ENCODE peak calls at places on chromosomes 11 and 22, in four cellular contexts. T, Q, V and N are unnamed samples.

GRCh38 chr22:27011131-27011530 is 353.7 kb downstream of the MIAT start:
- DNase-seq in T (no peak), Q (no peak), V (no peak), N (no peak)

GRCh38 chr11:83072689-83073242 is 1.1 kb upstream of the RAB30 start:
- DNase-seq in T (no peak), Q (no peak), V (no peak), N (no peak)

GRCh38 chr11:130894322-130895025 is 21.8 kb downstream of the SNX19 start:
- DNase-seq in T (peak), Q (peak), V (peak), N (no peak)

GRCh38 chr11:80837051-80837450 is 1396.2 kb upstream of the TENM4 start:
- DNase-seq in T (no peak), Q (no peak), V (no peak), N (no peak)

GRCh38 chr22:21818487-21819182 is 48.8 kb downstream of the MAPK1 start:
- DNase-seq in T (no peak), Q (no peak), V (no peak), N (no peak)

GRCh38 chr11:41872458-41872857 is 413.0 kb upstream of the LRRC4C start:
- DNase-seq in T (no peak), Q (no peak), V (no peak), N (no peak)

GRCh38 chr22:38236786-38237185 is 35.0 kb downstream of the MAFF start:
- DNase-seq in T (no peak), Q (no peak), V (no peak), N (no peak)

GRCh38 chr11:26442131-26442530 is 110.2 kb downstream of the ANO3 start:
- DNase-seq in T (no peak), Q (no peak), V (no peak), N (no peak)

GRCh38 chr22:50304528-50305392 is 2.7 kb downstream of the PLXNB2 start:
- DNase-seq in T (peak), Q (no peak), V (no peak), N (no peak)

GRCh38 chr22:37445501-37445900 is 18.2 kb upstream of the ELFN2 start:
- DNase-seq in T (no peak), Q (no peak), V (no peak), N (no peak)

GRCh38 chr11:119363874-119364590 is 17.5 kb downstream of the USP2 start:
- DNase-seq in T (no peak), Q (peak), V (no peak), N (no peak)

GRCh38 chr22:27331526-27332281 is 469.9 kb downstream of the MN1 start:
- DNase-seq in T (no peak), Q (peak), V (peak), N (peak)

GRCh38 chr11:60672255-60672654 is 27.2 kb upstream of the MS4A8 start:
- DNase-seq in T (no peak), Q (no peak), V (no peak), N (no peak)

GRCh38 chr11:31479073-31479472 is 30.3 kb downstream of the IMMP1L start:
- DNase-seq in T (no peak), Q (no peak), V (no peak), N (no peak)

GRCh38 chr11:123111465-123111864 is 49.5 kb upstream of the HSPA8 start:
- DNase-seq in T (peak), Q (no peak), V (no peak), N (no peak)

GRCh38 chr22:45316796-45317526 is 7.2 kb downstream of the FAM118A start:
- DNase-seq in T (no peak), Q (no peak), V (no peak), N (no peak)

GRCh38 chr22:27163162-27164137 is 506.1 kb downstream of the MIAT start:
- DNase-seq in T (no peak), Q (no peak), V (no peak), N (no peak)

GRCh38 chr22:42208362-42208761 is 62.1 kb downstream of the TCF20 start:
- DNase-seq in T (no peak), Q (no peak), V (no peak), N (no peak)

GRCh38 chr11:92782806-92783205 is 186.6 kb upstream of the MTNR1B start:
- DNase-seq in T (no peak), Q (no peak), V (no peak), N (no peak)

GRCh38 chr11:88384004-88384677 is 46.6 kb upstream of the CTSC start:
- DNase-seq in T (peak), Q (no peak), V (no peak), N (no peak)

GRCh38 chr22:36026741-36027140 is 1.9 kb downstream of the RBFOX2 start:
- DNase-seq in T (peak), Q (peak), V (no peak), N (no peak)

GRCh38 chr11:133966147-133966546 is 9.4 kb upstream of the IGSF9B start:
- DNase-seq in T (no peak), Q (no peak), V (no peak), N (no peak)

GRCh38 chr22:29689201-29689871 is 30.5 kb upstream of the CABP7 start:
- DNase-seq in T (no peak), Q (no peak), V (no peak), N (no peak)

GRCh38 chr22:29691636-29692326 is 28.0 kb upstream of the CABP7 start:
- DNase-seq in T (no peak), Q (no peak), V (no peak), N (no peak)

GRCh38 chr22:29689872-29690213 is 30.0 kb upstream of the CABP7 start:
- DNase-seq in T (peak), Q (peak), V (peak), N (no peak)

GRCh38 chr22:29692327-29692640 is 27.5 kb upstream of the CABP7 start:
- DNase-seq in T (no peak), Q (no peak), V (no peak), N (no peak)

GRCh38 chr22:29690481-29690880 is 29.3 kb upstream of the CABP7 start:
- DNase-seq in T (no peak), Q (no peak), V (no peak), N (no peak)
- TF ChIP-seq CTCF in T (no peak), Q (no peak), V (no peak), N (no peak)

GRCh38 chr11:6682936-6683861 is at the start of gene MRPL17:
- DNase-seq in T (peak), Q (peak), V (peak), N (peak)

GRCh38 chr11:6682591-6682935 is 577 bp downstream of the MRPL17 start:
- DNase-seq in T (no peak), Q (no peak), V (no peak), N (no peak)

GRCh38 chr11:6681505-6681904 is 1.6 kb downstream of the MRPL17 start:
- DNase-seq in T (no peak), Q (no peak), V (no peak), N (no peak)

GRCh38 chr11:6686006-6686405 is 2.9 kb upstream of the MRPL17 start:
- DNase-seq in T (no peak), Q (no peak), V (no peak), N (no peak)

DNA sequence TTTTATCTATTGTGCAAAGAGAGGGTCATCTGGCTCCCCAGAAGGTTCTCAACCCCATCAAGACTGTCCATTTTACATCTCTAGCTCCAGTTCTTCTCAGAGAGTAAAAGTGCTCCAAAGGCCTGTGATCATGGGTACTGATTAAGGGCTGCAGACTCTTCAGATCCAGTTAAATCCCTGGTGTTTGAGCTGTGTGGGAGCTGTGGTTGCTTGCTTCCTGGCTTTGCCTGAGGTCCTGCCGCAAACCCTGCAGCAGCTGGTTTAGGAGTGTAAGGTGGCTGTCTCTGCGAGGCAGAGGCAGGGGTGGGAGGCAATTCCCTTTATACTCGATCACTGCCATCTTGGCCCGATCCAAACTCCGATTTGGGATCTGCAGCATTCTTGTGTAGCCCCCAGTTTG is 1.2 kb downstream of the MRPL17 start:
- DNase-seq in T (peak), Q (peak), V (no peak), N (no peak)
- TF ChIP-seq CTCF in T (no peak), Q (no peak), V (no peak), N (no peak)

DNA sequence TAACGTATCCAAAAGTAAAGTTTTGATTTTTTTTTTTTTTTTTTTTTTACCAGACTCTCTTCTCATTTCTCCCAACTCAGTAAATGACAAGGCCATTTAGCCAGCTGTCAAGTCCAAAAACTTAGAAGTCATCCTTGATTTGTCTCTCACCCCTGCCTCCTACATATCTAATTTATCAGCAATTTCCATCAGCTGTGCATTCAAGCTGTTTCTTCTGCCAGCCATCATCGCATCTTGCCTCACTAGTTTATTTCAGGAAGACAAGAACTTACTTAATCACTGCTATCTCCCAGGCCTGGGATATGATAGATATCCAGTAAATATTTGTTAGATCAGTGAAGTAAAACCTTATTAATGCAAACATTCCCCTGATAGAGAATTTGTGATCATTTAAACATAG is 47.6 kb downstream of the SCGB1A1 start:
- DNase-seq in T (no peak), Q (no peak), V (no peak), N (no peak)
- TF ChIP-seq CTCF in T (no peak), Q (no peak), V (no peak), N (no peak)

DNA sequence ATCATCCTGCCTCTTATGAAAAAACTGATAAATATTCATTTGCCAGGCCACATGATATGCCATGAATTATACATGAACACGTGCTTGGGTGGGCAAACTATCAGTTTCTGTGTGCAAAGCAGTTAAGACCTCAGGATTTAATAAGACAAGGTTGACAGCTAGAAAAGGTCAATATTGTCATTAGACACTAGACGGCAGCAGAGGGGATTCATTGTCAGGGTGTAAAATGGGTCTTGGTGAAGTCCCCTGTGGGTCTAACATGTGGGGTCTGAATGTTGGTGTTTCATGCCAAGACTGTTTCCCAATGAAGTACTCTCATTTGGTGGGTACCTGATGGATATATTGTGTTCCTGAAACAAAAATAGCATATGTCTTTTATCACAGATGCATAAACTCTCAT is 111.9 kb downstream of the MYO18B start:
- DNase-seq in T (no peak), Q (no peak), V (no peak), N (no peak)
- TF ChIP-seq CTCF in T (peak), Q (no peak), V (peak), N (peak)

GRCh38 chr11:1916986-1917522 is 2.4 kb upstream of the TNNT3 start:
- DNase-seq in T (no peak), Q (no peak), V (no peak), N (no peak)

GRCh38 chr11:1918436-1919315 is 827 bp upstream of the TNNT3 start:
- DNase-seq in T (no peak), Q (no peak), V (no peak), N (no peak)

GRCh38 chr11:1916132-1916985 is 3.1 kb upstream of the TNNT3 start:
- DNase-seq in T (no peak), Q (no peak), V (no peak), N (no peak)

GRCh38 chr11:1919428-1920127 is at the start of gene TNNT3:
- DNase-seq in T (no peak), Q (no peak), V (no peak), N (no peak)

GRCh38 chr11:1917523-1918435 is 1.7 kb upstream of the TNNT3 start:
- DNase-seq in T (no peak), Q (no peak), V (no peak), N (no peak)
- TF ChIP-seq CTCF in T (peak), Q (peak), V (peak), N (peak)